ENCODE peak calls at places on chromosomes 12 and 14, in four cellular contexts. S is GM10248, D is non-pigmented ciliary epithelial cell, Y is left ventricle myocardium superior. V is an unnamed sample.

GRCh38 chr12:31020385-31021166 is 53.1 kb upstream of the DDX11 start:
- DNase-seq in D (no peak), S (no peak), Y (no peak), V (no peak)

GRCh38 chr14:67166450-67166853 is 22.8 kb upstream of the GARIN2 start:
- DNase-seq in S (peak), D (no peak), Y (no peak), V (peak)

GRCh38 chr14:104787736-104788532 is 7.6 kb downstream of the AKT1 start:
- DNase-seq in D (no peak), S (no peak), Y (no peak), V (no peak)

GRCh38 chr12:46300906-46301305 is 32.1 kb upstream of the SLC38A1 start:
- DNase-seq in S (no peak), D (no peak), Y (peak), V (no peak)

GRCh38 chr12:49636979-49637378 is 13.6 kb downstream of the PRPF40B start:
- DNase-seq in S (peak), Y (no peak), D (no peak), V (peak)

GRCh38 chr14:105385322-105385637 is 13.1 kb upstream of the TEX22 start:
- DNase-seq in S (no peak), D (no peak), Y (no peak), V (no peak)

GRCh38 chr12:13170892-13171490 is 25.5 kb upstream of the EMP1 start:
- DNase-seq in S (no peak), D (no peak), Y (no peak), V (no peak)

GRCh38 chr12:9122166-9122609 is 6.5 kb upstream of the A2M start:
- DNase-seq in Y (no peak), D (no peak), S (no peak), V (no peak)

GRCh38 chr14:50123062-50123461 is 6.7 kb upstream of the VCPKMT start:
- DNase-seq in S (no peak), Y (no peak), D (no peak), V (no peak)

GRCh38 chr12:130418261-130418660 is 80.6 kb downstream of the PIWIL1 start:
- DNase-seq in D (no peak), S (no peak), Y (no peak), V (no peak)

GRCh38 chr12:121872546-121873223 is 14.0 kb upstream of the HPD start:
- DNase-seq in S (no peak), Y (peak), D (peak), V (no peak)

GRCh38 chr12:22626429-22626828 is 1.5 kb downstream of the ETNK1 start:
- DNase-seq in Y (no peak), D (no peak), S (peak), V (peak)

GRCh38 chr12:15304296-15304695 is 18.0 kb upstream of the PTPRO start:
- DNase-seq in S (no peak), D (no peak), Y (no peak), V (no peak)

GRCh38 chr14:75259946-75260545 is 18.6 kb upstream of the FOS start:
- DNase-seq in S (no peak), D (no peak), Y (no peak), V (no peak)

GRCh38 chr12:69388371-69388770 is 28.8 kb downstream of the YEATS4 start:
- DNase-seq in D (no peak), Y (no peak), S (peak), V (peak)

GRCh38 chr14:74704656-74705055 is 8.2 kb downstream of the AREL1 start:
- DNase-seq in D (no peak), S (no peak), Y (no peak), V (no peak)

GRCh38 chr12:76290963-76291859 is 57.0 kb downstream of the BBS10 start:
- DNase-seq in Y (no peak), S (no peak), D (no peak), V (no peak)

GRCh38 chr14:68734231-68734732 is 58.6 kb downstream of the ZFP36L1 start:
- DNase-seq in Y (no peak), D (no peak), S (peak), V (peak)

GRCh38 chr12:49089831-49090773 is 4.5 kb downstream of the DHH start:
- DNase-seq in Y (peak), S (no peak), D (no peak), V (peak)

GRCh38 chr12:3020850-3021435 is 56.2 kb upstream of the TSPAN9 start:
- DNase-seq in S (no peak), D (no peak), Y (no peak), V (no peak)

GRCh38 chr12:121167951-121168350 is 35.3 kb downstream of the P2RX7 start:
- DNase-seq in Y (no peak), D (no peak), S (no peak), V (no peak)

GRCh38 chr14:64209428-64210165 is 84.6 kb downstream of the ESR2 start:
- DNase-seq in Y (peak), D (no peak), S (peak), V (no peak)

GRCh38 chr12:9736931-9737705 is 4.2 kb upstream of the CLECL1 start:
- DNase-seq in Y (no peak), S (no peak), D (no peak), V (no peak)

GRCh38 chr12:74847169-74847568 is 309.5 kb downstream of the ATXN7L3B start:
- DNase-seq in S (no peak), Y (no peak), D (no peak), V (no peak)

GRCh38 chr14:101743701-101744100 is 17.8 kb upstream of the PPP2R5C start:
- DNase-seq in Y (no peak), S (no peak), D (no peak), V (no peak)

GRCh38 chr12:14367097-14367661 is 1.7 kb downstream of the ATF7IP start:
- DNase-seq in Y (no peak), S (peak), D (no peak), V (peak)

GRCh38 chr14:50697659-50698290 is 29.7 kb upstream of the SAV1 start:
- DNase-seq in Y (no peak), D (no peak), S (no peak), V (no peak)

GRCh38 chr12:94078736-94079509 is 69.5 kb upstream of the PLXNC1 start:
- DNase-seq in S (no peak), Y (no peak), D (no peak), V (no peak)

GRCh38 chr12:54993181-54993835 is 8.7 kb upstream of the TESPA1 start:
- DNase-seq in D (peak), S (peak), Y (no peak), V (peak)

GRCh38 chr12:105580841-105581352 is 250.4 kb downstream of the C12orf75 start:
- DNase-seq in S (no peak), Y (no peak), D (no peak), V (no peak)

GRCh38 chr12:132617822-132618682 is 524 bp upstream of the P2RX2 start:
- DNase-seq in Y (no peak), S (no peak), D (no peak), V (no peak)